ENCODE peak calls at places on chromosomes 5 and 9, in six cellular contexts. One of them, this sample, is unnamed.

GRCh38 chr9:72680593-72681317 is 159.3 kb downstream of the TMC1 start:
- DNase-seq in Panc1: no peak
- DNase-seq in effector memory CD8-positive, alpha-beta T cell: no peak
- DNase-seq in A549: no peak
- DNase-seq in cerebellar cortex: no peak
- DNase-seq in epithelial cell of esophagus: no peak
- DNase-seq in this sample: no peak

GRCh38 chr5:100746730-100747129 is 156.4 kb downstream of the ST8SIA4 start:
- DNase-seq in A549: no peak
- DNase-seq in Panc1: no peak
- DNase-seq in effector memory CD8-positive, alpha-beta T cell: no peak
- DNase-seq in epithelial cell of esophagus: no peak
- DNase-seq in cerebellar cortex: no peak
- DNase-seq in this sample: no peak

GRCh38 chr5:63760965-63761364 is 201.3 kb downstream of the HTR1A start:
- DNase-seq in Panc1: no peak
- DNase-seq in A549: no peak
- DNase-seq in effector memory CD8-positive, alpha-beta T cell: no peak
- DNase-seq in cerebellar cortex: no peak
- DNase-seq in epithelial cell of esophagus: no peak
- DNase-seq in this sample: no peak

GRCh38 chr5:36252722-36253340 is 11.1 kb upstream of the NADK2 start:
- DNase-seq in A549: no peak
- DNase-seq in effector memory CD8-positive, alpha-beta T cell: no peak
- DNase-seq in Panc1: no peak
- DNase-seq in epithelial cell of esophagus: no peak
- DNase-seq in cerebellar cortex: peak
- DNase-seq in this sample: no peak

GRCh38 chr5:176133289-176133870 is 104.8 kb upstream of the SIMC1 start:
- DNase-seq in A549: no peak
- DNase-seq in effector memory CD8-positive, alpha-beta T cell: no peak
- DNase-seq in cerebellar cortex: no peak
- DNase-seq in epithelial cell of esophagus: no peak
- DNase-seq in Panc1: no peak
- DNase-seq in this sample: no peak

GRCh38 chr5:7157083-7157482 is 238.9 kb upstream of the ADCY2 start:
- DNase-seq in effector memory CD8-positive, alpha-beta T cell: no peak
- DNase-seq in Panc1: no peak
- DNase-seq in A549: no peak
- DNase-seq in cerebellar cortex: no peak
- DNase-seq in epithelial cell of esophagus: no peak
- DNase-seq in this sample: no peak

GRCh38 chr9:118659011-118659410 is 710.2 kb downstream of the BRINP1 start:
- DNase-seq in effector memory CD8-positive, alpha-beta T cell: no peak
- DNase-seq in epithelial cell of esophagus: peak
- DNase-seq in A549: no peak
- DNase-seq in cerebellar cortex: no peak
- DNase-seq in Panc1: no peak
- DNase-seq in this sample: no peak

GRCh38 chr5:139021346-139021745 is 146.2 kb upstream of the LRRTM2 start:
- DNase-seq in A549: no peak
- DNase-seq in cerebellar cortex: no peak
- DNase-seq in Panc1: no peak
- DNase-seq in effector memory CD8-positive, alpha-beta T cell: no peak
- DNase-seq in epithelial cell of esophagus: no peak
- DNase-seq in this sample: no peak

GRCh38 chr5:180860887-180861822 is at the start of gene ZFP62:
- DNase-seq in A549: peak
- DNase-seq in Panc1: peak
- DNase-seq in cerebellar cortex: peak
- DNase-seq in effector memory CD8-positive, alpha-beta T cell: peak
- DNase-seq in epithelial cell of esophagus: peak
- DNase-seq in this sample: peak

GRCh38 chr5:93503598-93504067 is 77.4 kb downstream of the NR2F1-AS1 start:
- DNase-seq in epithelial cell of esophagus: peak
- DNase-seq in Panc1: no peak
- DNase-seq in A549: peak
- DNase-seq in cerebellar cortex: no peak
- DNase-seq in effector memory CD8-positive, alpha-beta T cell: no peak
- DNase-seq in this sample: no peak

GRCh38 chr9:129103595-129103965 is 7.0 kb downstream of the CRAT start:
- DNase-seq in epithelial cell of esophagus: no peak
- DNase-seq in A549: no peak
- DNase-seq in Panc1: no peak
- DNase-seq in cerebellar cortex: no peak
- DNase-seq in effector memory CD8-positive, alpha-beta T cell: no peak
- DNase-seq in this sample: no peak